ENCODE peak calls at places on chromosomes 12 and 14, in five cellular contexts. X is NCI-H446; N is cardiac fibroblast; K is stimulated activated CD4-positive, alpha-beta T cell treated with anti-CD3 and anti-CD28 coated beads, Interleukin-4, amount 100 ng/mL, for 24 hours; Q is EL. R is an unnamed sample.

GRCh38 chr12:28535216-28535615 is 345.0 kb downstream of the CCDC91 start:
- DNase-seq in X (no peak), N (peak), K (no peak), Q (peak), R (no peak)

GRCh38 chr12:2641209-2641608 is 153.6 kb upstream of the FKBP4 start:
- DNase-seq in X (no peak), N (peak), K (no peak), Q (peak), R (no peak)

GRCh38 chr12:7154042-7154441 is 23.9 kb downstream of the CLSTN3 start:
- DNase-seq in X (no peak), N (no peak), K (no peak), Q (no peak), R (no peak)

GRCh38 chr14:54472291-54472690 is 16.5 kb downstream of the GMFB start:
- DNase-seq in X (no peak), N (no peak), K (no peak), Q (no peak), R (no peak)

GRCh38 chr14:73976150-73976549 is 26.0 kb downstream of the COQ6 start:
- DNase-seq in X (no peak), N (no peak), K (no peak), Q (no peak), R (no peak)

GRCh38 chr12:80704430-80704829 is 3.0 kb upstream of the MYF6 start:
- DNase-seq in X (no peak), N (no peak), K (no peak), Q (no peak), R (no peak)

GRCh38 chr12:78119351-78119918 is 288.7 kb downstream of the NAV3 start:
- DNase-seq in X (peak), N (no peak), K (no peak), Q (no peak), R (no peak)

GRCh38 chr14:101184562-101184961 is 281.0 kb upstream of the RTL1 start:
- DNase-seq in X (no peak), N (no peak), K (no peak), Q (no peak), R (no peak)

R was measured in NCI-H1694.